ENCODE peak calls at places on chromosome 9, in ten cellular contexts. L, N, C, E, U, T, Z, H, G and O are unnamed samples.

GRCh38 chr9:36141288-36141687 is 4.8 kb downstream of the GLIPR2 start:
- DNase-seq in L (no peak), N (peak), C (peak), E (no peak), U (no peak), T (no peak), Z (no peak), H (no peak), G (no peak), O (no peak)

GRCh38 chr9:134163374-134164196 is 779 bp downstream of the RNU6ATAC start:
- DNase-seq in L (peak), N (peak), C (peak), E (peak), U (peak), T (peak), Z (peak), H (peak), G (no peak), O (peak)

GRCh38 chr9:21616082-21616778 is 134.1 kb upstream of the IFNE start:
- DNase-seq in L (no peak), N (no peak), C (peak), E (no peak), U (no peak), T (no peak), Z (no peak), H (no peak), G (peak), O (peak)

GRCh38 chr9:107260437-107261081 is 22.5 kb upstream of the RAD23B start:
- DNase-seq in L (no peak), N (no peak), C (no peak), E (no peak), U (peak), T (no peak), Z (no peak), H (no peak), G (no peak), O (no peak)

GRCh38 chr9:133127340-133127981 is 6.4 kb upstream of the RALGDS start:
- DNase-seq in L (no peak), N (peak), C (no peak), E (no peak), U (no peak), T (peak), Z (no peak), H (peak), G (no peak), O (no peak)

GRCh38 chr9:133589454-133590227 is 19.5 kb downstream of the FAM163B start:
- DNase-seq in L (peak), N (no peak), C (no peak), E (no peak), U (no peak), T (no peak), Z (no peak), H (no peak), G (no peak), O (no peak)

GRCh38 chr9:89466451-89467277 is 31.2 kb downstream of the SEMA4D start:
- DNase-seq in L (no peak), N (peak), C (no peak), E (no peak), U (no peak), T (no peak), Z (no peak), H (peak), G (no peak), O (no peak)

GRCh38 chr9:89185980-89186379 is 7.4 kb upstream of the SHC3 start:
- DNase-seq in L (no peak), N (peak), C (peak), E (no peak), U (peak), T (no peak), Z (no peak), H (no peak), G (no peak), O (no peak)

GRCh38 chr9:2157277-2158105 is 142.3 kb downstream of the SMARCA2 start:
- DNase-seq in L (no peak), N (peak), C (peak), E (peak), U (peak), T (peak), Z (no peak), H (peak), G (peak), O (no peak)

GRCh38 chr9:73011346-73011745 is 58.5 kb upstream of the ALDH1A1 start:
- DNase-seq in L (no peak), N (no peak), C (peak), E (no peak), U (no peak), T (no peak), Z (no peak), H (no peak), G (no peak), O (no peak)

GRCh38 chr9:23850242-23851023 is 24.4 kb upstream of the ELAVL2 start:
- DNase-seq in L (peak), N (no peak), C (no peak), E (no peak), U (no peak), T (peak), Z (no peak), H (no peak), G (no peak), O (no peak)

GRCh38 chr9:87035868-87036267 is 88.6 kb upstream of the GAS1 start:
- DNase-seq in L (no peak), N (no peak), C (no peak), E (no peak), U (no peak), T (no peak), Z (no peak), H (no peak), G (no peak), O (no peak)

GRCh38 chr9:87039809-87040392 is 92.6 kb upstream of the GAS1 start:
- DNase-seq in L (no peak), N (no peak), C (peak), E (no peak), U (no peak), T (no peak), Z (no peak), H (no peak), G (no peak), O (no peak)

GRCh38 chr9:87034891-87035290 is 87.6 kb upstream of the GAS1 start:
- DNase-seq in L (no peak), N (no peak), C (no peak), E (no peak), U (no peak), T (no peak), Z (no peak), H (no peak), G (no peak), O (no peak)

GRCh38 chr9:87036482-87036881 is 89.2 kb upstream of the GAS1 start:
- DNase-seq in L (no peak), N (no peak), C (no peak), E (no peak), U (no peak), T (no peak), Z (no peak), H (no peak), G (no peak), O (no peak)

GRCh38 chr9:87040410-87041009 is 93.2 kb upstream of the GAS1 start:
- DNase-seq in L (no peak), N (no peak), C (no peak), E (no peak), U (no peak), T (no peak), Z (no peak), H (no peak), G (no peak), O (no peak)
- H3K4me3 ChIP-seq in L (peak), N (no peak), C (no peak), E (no peak), U (no peak), T (no peak), Z (no peak), H (no peak), G (no peak), O (no peak)

GRCh38 chr9:3468407-3469205 is 57.2 kb downstream of the RFX3 start:
- DNase-seq in L (no peak), N (no peak), C (no peak), E (no peak), U (no peak), T (no peak), Z (no peak), H (no peak), G (no peak), O (no peak)

GRCh38 chr9:3464033-3464638 is 61.7 kb downstream of the RFX3 start:
- DNase-seq in L (no peak), N (no peak), C (peak), E (no peak), U (no peak), T (no peak), Z (no peak), H (no peak), G (no peak), O (no peak)

GRCh38 chr9:3473402-3473801 is 52.4 kb downstream of the RFX3 start:
- DNase-seq in L (no peak), N (no peak), C (no peak), E (no peak), U (peak), T (no peak), Z (peak), H (no peak), G (no peak), O (no peak)

GRCh38 chr9:3467593-3468219 is 58.1 kb downstream of the RFX3 start:
- DNase-seq in L (no peak), N (peak), C (peak), E (peak), U (peak), T (peak), Z (peak), H (peak), G (peak), O (peak)
- TF ChIP-seq CTCF in L (peak), N (peak), C (peak), E (peak), U (peak), T (peak), Z (peak), H (peak), G (peak), O (no peak)

GRCh38 chr9:37575921-37576721 is at the start of gene FBXO10:
- DNase-seq in L (peak), N (peak), C (peak), E (peak), U (no peak), T (peak), Z (peak), H (peak), G (peak), O (peak)
- TF ChIP-seq POLR2A in L (peak), N (peak), C (peak), E (no peak), U (no peak), T (peak), Z (peak), H (peak), G (peak), O (no peak)

GRCh38 chr9:123354806-123355508 is 1.0 kb upstream of the CRB2 start:
- DNase-seq in L (no peak), N (no peak), C (no peak), E (peak), U (no peak), T (no peak), Z (no peak), H (no peak), G (no peak), O (no peak)
- H3K4me3 ChIP-seq in L (no peak), N (no peak), C (no peak), E (no peak), U (no peak), T (no peak), Z (no peak), H (no peak), G (no peak), O (no peak)

DNA sequence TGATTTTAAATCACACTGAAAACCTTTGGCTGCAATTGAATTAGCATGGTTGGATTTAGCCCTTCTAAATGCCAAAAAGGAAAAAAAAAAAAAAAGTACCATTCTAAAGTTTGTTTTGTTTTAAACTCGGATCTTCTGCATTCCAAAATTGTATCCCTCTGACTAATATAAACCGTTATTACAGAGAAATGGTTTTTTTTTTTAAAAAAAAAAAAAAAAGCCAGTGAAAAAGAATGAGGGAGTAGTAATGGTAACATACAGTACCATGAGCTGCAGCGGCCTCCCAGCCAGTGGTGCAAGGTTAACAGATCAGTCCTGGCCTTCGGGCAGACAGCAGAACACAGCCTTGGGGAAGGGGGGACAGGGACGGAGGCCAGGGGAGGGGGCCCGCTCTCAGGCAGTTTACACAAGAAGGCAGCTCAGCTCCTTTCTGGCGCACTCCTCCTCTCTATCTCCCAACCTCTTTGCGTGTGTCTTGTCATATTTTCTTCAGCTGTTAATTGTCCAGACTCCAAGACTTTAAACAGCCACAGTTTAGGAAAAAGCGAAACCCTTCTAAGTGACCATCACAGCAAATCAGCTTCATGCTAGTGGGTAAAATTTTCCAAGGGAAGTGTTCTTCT is 165.9 kb downstream of the BNC2 start:
- DNase-seq in L (no peak), N (peak), C (peak), E (peak), U (no peak), T (peak), Z (no peak), H (peak), G (peak), O (no peak)
- TF ChIP-seq CTCF in L (no peak), N (no peak), C (no peak), E (no peak), U (no peak), T (no peak), Z (no peak), H (no peak), G (no peak), O (no peak)